ENCODE peak calls at places on chromosomes 7 and 10, in ten cellular contexts. I, C, K, V, S, Z, H, F, L and M are unnamed samples.

GRCh38 chr10:58747687-58748086 is 235.0 kb downstream of the BICC1 start:
- DNase-seq in S (no peak), K (no peak), Z (no peak), H (no peak), I (no peak), L (no peak), C (no peak), V (no peak), F (no peak), M (no peak)

GRCh38 chr7:73830872-73831655 is at the start of gene CLDN4:
- DNase-seq in K (no peak), H (no peak), L (no peak), V (no peak), C (no peak), S (no peak), I (no peak), F (no peak), Z (peak), M (no peak)

GRCh38 chr10:124225029-124225467 is 131.7 kb upstream of the CHST15 start:
- DNase-seq in Z (no peak), C (no peak), H (no peak), S (no peak), F (no peak), I (no peak), L (no peak), K (no peak), V (no peak), M (no peak)

GRCh38 chr7:7489546-7489945 is 46.1 kb downstream of the COL28A1 start:
- DNase-seq in V (no peak), Z (no peak), K (no peak), C (no peak), F (no peak), S (no peak), L (no peak), I (no peak), H (no peak), M (no peak)

GRCh38 chr10:8255301-8255700 is 200.8 kb downstream of the GATA3 start:
- DNase-seq in Z (no peak), L (no peak), F (no peak), K (no peak), V (no peak), S (no peak), I (no peak), C (no peak), H (no peak), M (no peak)

GRCh38 chr10:103154464-103155299 is 38.4 kb downstream of the NT5C2 start:
- DNase-seq in V (no peak), H (no peak), F (no peak), S (peak), C (no peak), K (no peak), Z (no peak), I (no peak), L (no peak), M (no peak)

GRCh38 chr7:97499204-97499603 is 232.7 kb upstream of the TAC1 start:
- DNase-seq in S (peak), H (peak), K (peak), F (no peak), L (no peak), Z (peak), I (no peak), V (peak), C (no peak), M (no peak)

GRCh38 chr7:142859829-142860228 is 5.0 kb downstream of the EPHB6 start:
- DNase-seq in V (no peak), F (no peak), L (no peak), H (no peak), C (no peak), I (no peak), K (no peak), S (peak), Z (no peak), M (no peak)

GRCh38 chr7:111560773-111561658 is 1.3 kb downstream of the IMMP2L start:
- DNase-seq in F (no peak), I (no peak), S (peak), L (peak), V (no peak), H (no peak), Z (no peak), C (no peak), K (peak), M (no peak)

GRCh38 chr7:75861636-75862035 is 17.2 kb upstream of the RHBDD2 start:
- DNase-seq in I (no peak), V (no peak), Z (no peak), C (no peak), H (no peak), F (no peak), K (no peak), S (peak), L (no peak), M (no peak)

GRCh38 chr7:47100815-47101435 is 481.0 kb downstream of the TNS3 start:
- DNase-seq in L (peak), V (peak), I (no peak), S (peak), H (no peak), K (peak), Z (no peak), C (no peak), F (no peak), M (no peak)

GRCh38 chr7:114048386-114049235 is 129.8 kb upstream of the PPP1R3A start:
- DNase-seq in C (no peak), K (peak), Z (no peak), L (peak), F (no peak), H (no peak), S (peak), I (no peak), V (no peak), M (no peak)

GRCh38 chr7:43647772-43648643 is 65.1 kb downstream of the STK17A start:
- DNase-seq in L (peak), C (no peak), I (no peak), S (peak), V (peak), Z (peak), F (no peak), H (no peak), K (peak), M (no peak)

GRCh38 chr7:123538897-123539296 is 4.5 kb upstream of the IQUB start:
- DNase-seq in L (no peak), S (no peak), C (no peak), F (no peak), I (no peak), H (no peak), Z (no peak), K (no peak), V (no peak), M (no peak)

GRCh38 chr7:99375070-99375807 is 709 bp downstream of the ARPC1B start:
- DNase-seq in C (peak), I (peak), S (peak), H (peak), F (no peak), Z (peak), L (peak), K (peak), V (peak), M (peak)

GRCh38 chr7:120337308-120337907 is 64.4 kb downstream of the KCND2 start:
- DNase-seq in K (peak), L (no peak), S (peak), I (no peak), F (no peak), Z (no peak), V (peak), H (peak), C (no peak), M (no peak)

GRCh38 chr7:140304071-140304799 is 94.1 kb downstream of the SLC37A3 start:
- DNase-seq in Z (no peak), L (no peak), S (peak), F (no peak), C (peak), V (no peak), K (peak), H (peak), I (no peak), M (peak)